ENCODE peak calls at places on chromosomes 7 and 10, in five cellular contexts. O is G401; I is stimulated activated CD4-positive, alpha-beta T cell treated with anti-CD3 and anti-CD28 coated beads, Interleukin-1b, Interleukin-23, amount 100 ng/mL, for 48 hours; C is M059J; A is NCI-H2171 treated with DMSO at 0.1 percent for 48 hours. G is an unnamed sample.
A peak's percentile ranks its signal among the peaks of the same experiment; 100 is the strongest.

GRCh38 chr10:33706191-33706590 is 371.7 kb upstream of the NRP1 start:
- DNase-seq in O (no peak), A (no peak), C (peak; percentile 88), I (no peak), G (no peak)

GRCh38 chr10:70418229-70418628 is 14.3 kb downstream of the EIF4EBP2 start:
- DNase-seq in I (peak; percentile 22), O (no peak), C (peak; percentile 60), A (no peak), G (no peak)

GRCh38 chr7:5553298-5553877 is 129.8 kb upstream of the TNRC18 start:
- DNase-seq in C (peak; percentile 64), I (no peak), A (no peak), O (no peak), G (no peak)

GRCh38 chr10:91046891-91047290 is 126.0 kb upstream of the ANKRD1 start:
- DNase-seq in C (no peak), O (no peak), I (no peak), A (no peak), G (no peak)

GRCh38 chr10:69750726-69751125 is 51.0 kb upstream of the COL13A1 start:
- DNase-seq in O (no peak), C (no peak), A (no peak), I (no peak), G (no peak)

GRCh38 chr10:48478980-48479811 is 125.7 kb downstream of the ARHGAP22 start:
- DNase-seq in C (no peak), A (no peak), I (no peak), O (no peak), G (no peak)

GRCh38 chr10:42684517-42684916 is 46.1 kb upstream of the ZNF33B start:
- DNase-seq in I (no peak), A (no peak), C (no peak), O (no peak), G (no peak)

GRCh38 chr10:113385021-113385975 is 167.6 kb upstream of the HABP2 start:
- DNase-seq in O (peak; percentile 74), C (peak; percentile 78), I (peak; percentile 47), A (peak; percentile 42), G (peak; percentile 97)

GRCh38 chr7:98221611-98222532 is 10.6 kb downstream of the BHLHA15 start:
- DNase-seq in A (no peak), O (no peak), C (no peak), I (no peak), G (no peak)

GRCh38 chr7:127392182-127392565 is 334 bp downstream of the ZNF800 start:
- DNase-seq in A (peak; percentile 57), C (peak; percentile 60), I (peak; percentile 77), O (peak; percentile 39), G (peak; percentile 49)

GRCh38 chr10:84510121-84510520 is 181.7 kb downstream of the CCSER2 start:
- DNase-seq in C (peak; percentile 26), I (no peak), A (peak; percentile 7), O (no peak), G (no peak)

GRCh38 chr10:22531008-22531407 is 183.4 kb downstream of the PIP4K2A start:
- DNase-seq in O (no peak), C (no peak), I (no peak), A (no peak), G (no peak)

GRCh38 chr7:105389090-105389650 is 449 bp upstream of the SRPK2 start:
- DNase-seq in O (peak; percentile 50), C (peak; percentile 71), A (peak; percentile 55), I (peak; percentile 30), G (peak; percentile 38)

GRCh38 chr10:119028900-119029612 is 458 bp upstream of the NANOS1 start:
- DNase-seq in C (peak; percentile 62), O (peak; percentile 59), A (peak; percentile 77), I (peak; percentile 78), G (peak; percentile 86)

GRCh38 chr10:131758062-131758941 is 142.5 kb upstream of the PPP2R2D start:
- DNase-seq in C (no peak), A (no peak), I (no peak), O (no peak), G (no peak)

GRCh38 chr7:144437370-144438191 is 34.1 kb upstream of the NOBOX start:
- DNase-seq in O (peak; percentile 25), A (peak; percentile 57), C (peak; percentile 65), I (peak; percentile 40), G (peak; percentile 67)

GRCh38 chr7:92889081-92889480 is 52.7 kb upstream of the CDK6 start:
- DNase-seq in I (no peak), A (no peak), C (no peak), O (no peak), G (no peak)

GRCh38 chr10:119306964-119307363 is 99.6 kb downstream of the GRK5 start:
- DNase-seq in A (no peak), I (peak; percentile 61), O (no peak), C (peak; percentile 56), G (no peak)

GRCh38 chr10:4061441-4061951 is 276.5 kb upstream of the KLF6 start:
- DNase-seq in I (no peak), C (no peak), A (no peak), O (no peak), G (no peak)

GRCh38 chr10:99859585-99859984 is 77.1 kb downstream of the ABCC2 start:
- DNase-seq in O (no peak), I (no peak), C (no peak), A (peak; percentile 1), G (no peak)

GRCh38 chr10:42875388-42875755 is 92.8 kb downstream of the BMS1 start:
- DNase-seq in I (no peak), A (no peak), O (no peak), C (no peak), G (no peak)

GRCh38 chr7:46626261-46627037 is 705.4 kb upstream of the IGFBP3 start:
- DNase-seq in C (no peak), O (no peak), A (no peak), I (no peak), G (no peak)

GRCh38 chr10:47164126-47164799 is 135.7 kb upstream of the GDF10 start:
- DNase-seq in O (no peak), C (peak; percentile 92), I (no peak), A (no peak), G (no peak)

GRCh38 chr7:151688236-151688780 is 168.6 kb upstream of the RHEB start:
- DNase-seq in A (no peak), C (no peak), I (no peak), O (no peak), G (no peak)

G was measured in Ammon's horn.